ENCODE peak calls at places on chromosomes 12 and 14, in nine cellular contexts. One of them, this sample, is unnamed.
A peak's percentile ranks its signal among the peaks of the same experiment; 100 is the strongest.

GRCh38 chr12:10722502-10722904 is 620 bp downstream of the YBX3 start:
- DNase-seq in Daoy: peak; percentile 42
- DNase-seq in right lobe of liver: peak; percentile 40
- DNase-seq in SW480: peak; percentile 63
- DNase-seq in omental fat pad: no peak
- DNase-seq in lung microvascular endothelial cell: peak; percentile 68
- DNase-seq in stimulated activated CD4-positive, alpha-beta T cell treated with anti-CD3 and anti-CD28 coated beads, TNF-alpha, amount 100 ng/mL, for 24 hours: peak; percentile 17
- DNase-seq in brain microvascular endothelial cell: peak; percentile 28
- DNase-seq in naive B cell: peak; percentile 86
- DNase-seq in this sample: peak; percentile 1

GRCh38 chr12:49548822-49549648 is 10.2 kb downstream of the KCNH3 start:
- DNase-seq in Daoy: no peak
- DNase-seq in right lobe of liver: no peak
- DNase-seq in SW480: no peak
- DNase-seq in omental fat pad: no peak
- DNase-seq in lung microvascular endothelial cell: peak; percentile 17
- DNase-seq in stimulated activated CD4-positive, alpha-beta T cell treated with anti-CD3 and anti-CD28 coated beads, TNF-alpha, amount 100 ng/mL, for 24 hours: no peak
- DNase-seq in brain microvascular endothelial cell: no peak
- DNase-seq in naive B cell: peak; percentile 25
- DNase-seq in this sample: no peak

GRCh38 chr12:53676715-53677611 is 1.1 kb upstream of the ATP5MC2 start:
- DNase-seq in Daoy: peak; percentile 42
- DNase-seq in right lobe of liver: peak; percentile 44
- DNase-seq in SW480: peak; percentile 68
- DNase-seq in omental fat pad: no peak
- DNase-seq in lung microvascular endothelial cell: no peak
- DNase-seq in stimulated activated CD4-positive, alpha-beta T cell treated with anti-CD3 and anti-CD28 coated beads, TNF-alpha, amount 100 ng/mL, for 24 hours: no peak
- DNase-seq in brain microvascular endothelial cell: peak; percentile 4
- DNase-seq in naive B cell: no peak
- DNase-seq in this sample: no peak

GRCh38 chr14:67517083-67517482 is 16.0 kb upstream of the PLEKHH1 start:
- DNase-seq in Daoy: peak; percentile 33
- DNase-seq in right lobe of liver: peak; percentile 56
- DNase-seq in SW480: no peak
- DNase-seq in omental fat pad: no peak
- DNase-seq in lung microvascular endothelial cell: peak; percentile 10
- DNase-seq in stimulated activated CD4-positive, alpha-beta T cell treated with anti-CD3 and anti-CD28 coated beads, TNF-alpha, amount 100 ng/mL, for 24 hours: no peak
- DNase-seq in brain microvascular endothelial cell: no peak
- DNase-seq in naive B cell: no peak
- DNase-seq in this sample: no peak

GRCh38 chr12:124347805-124348658 is 53.1 kb downstream of the RFLNA start:
- DNase-seq in Daoy: no peak
- DNase-seq in right lobe of liver: no peak
- DNase-seq in SW480: no peak
- DNase-seq in omental fat pad: no peak
- DNase-seq in lung microvascular endothelial cell: no peak
- DNase-seq in stimulated activated CD4-positive, alpha-beta T cell treated with anti-CD3 and anti-CD28 coated beads, TNF-alpha, amount 100 ng/mL, for 24 hours: no peak
- DNase-seq in brain microvascular endothelial cell: no peak
- DNase-seq in naive B cell: no peak
- DNase-seq in this sample: peak; percentile 24

GRCh38 chr12:124381454-124382207 is 86.7 kb downstream of the RFLNA start:
- DNase-seq in Daoy: peak; percentile 47
- DNase-seq in right lobe of liver: peak; percentile 92
- DNase-seq in SW480: no peak
- DNase-seq in omental fat pad: peak; percentile 61
- DNase-seq in lung microvascular endothelial cell: peak; percentile 93
- DNase-seq in stimulated activated CD4-positive, alpha-beta T cell treated with anti-CD3 and anti-CD28 coated beads, TNF-alpha, amount 100 ng/mL, for 24 hours: no peak
- DNase-seq in brain microvascular endothelial cell: peak; percentile 78
- DNase-seq in naive B cell: no peak
- DNase-seq in this sample: no peak

GRCh38 chr12:63821781-63822251 is 22.7 kb upstream of the SRGAP1 start:
- DNase-seq in Daoy: peak; percentile 22
- DNase-seq in right lobe of liver: peak; percentile 32
- DNase-seq in SW480: no peak
- DNase-seq in omental fat pad: no peak
- DNase-seq in lung microvascular endothelial cell: no peak
- DNase-seq in stimulated activated CD4-positive, alpha-beta T cell treated with anti-CD3 and anti-CD28 coated beads, TNF-alpha, amount 100 ng/mL, for 24 hours: no peak
- DNase-seq in brain microvascular endothelial cell: peak; percentile 41
- DNase-seq in naive B cell: no peak
- DNase-seq in this sample: no peak

GRCh38 chr12:132484891-132485441 is 5.0 kb upstream of the FBRSL1 start:
- DNase-seq in Daoy: no peak
- DNase-seq in right lobe of liver: peak; percentile 4
- DNase-seq in SW480: no peak
- DNase-seq in omental fat pad: no peak
- DNase-seq in lung microvascular endothelial cell: no peak
- DNase-seq in stimulated activated CD4-positive, alpha-beta T cell treated with anti-CD3 and anti-CD28 coated beads, TNF-alpha, amount 100 ng/mL, for 24 hours: no peak
- DNase-seq in brain microvascular endothelial cell: no peak
- DNase-seq in naive B cell: no peak
- DNase-seq in this sample: no peak

GRCh38 chr12:24109381-24110039 is 160.0 kb upstream of the SOX5 start:
- DNase-seq in Daoy: no peak
- DNase-seq in right lobe of liver: no peak
- DNase-seq in SW480: peak; percentile 81
- DNase-seq in omental fat pad: no peak
- DNase-seq in lung microvascular endothelial cell: peak; percentile 5
- DNase-seq in stimulated activated CD4-positive, alpha-beta T cell treated with anti-CD3 and anti-CD28 coated beads, TNF-alpha, amount 100 ng/mL, for 24 hours: no peak
- DNase-seq in brain microvascular endothelial cell: no peak
- DNase-seq in naive B cell: peak; percentile 6
- DNase-seq in this sample: no peak

GRCh38 chr14:101470266-101470665 is 91.0 kb upstream of the DIO3 start:
- DNase-seq in Daoy: no peak
- DNase-seq in right lobe of liver: no peak
- DNase-seq in SW480: no peak
- DNase-seq in omental fat pad: peak; percentile 8
- DNase-seq in lung microvascular endothelial cell: no peak
- DNase-seq in stimulated activated CD4-positive, alpha-beta T cell treated with anti-CD3 and anti-CD28 coated beads, TNF-alpha, amount 100 ng/mL, for 24 hours: no peak
- DNase-seq in brain microvascular endothelial cell: no peak
- DNase-seq in naive B cell: no peak
- DNase-seq in this sample: no peak

GRCh38 chr14:68089146-68089715 is 269.7 kb downstream of the RAD51B start:
- DNase-seq in Daoy: peak; percentile 90
- DNase-seq in right lobe of liver: no peak
- DNase-seq in SW480: peak; percentile 26
- DNase-seq in omental fat pad: no peak
- DNase-seq in lung microvascular endothelial cell: no peak
- DNase-seq in stimulated activated CD4-positive, alpha-beta T cell treated with anti-CD3 and anti-CD28 coated beads, TNF-alpha, amount 100 ng/mL, for 24 hours: no peak
- DNase-seq in brain microvascular endothelial cell: peak; percentile 43
- DNase-seq in naive B cell: no peak
- DNase-seq in this sample: no peak

This sample was measured in T-helper 9 cell.